ENCODE peak calls at places on chromosomes 11 and 22, in eight cellular contexts. J is ovary, C is tibial nerve, A is A549, Z is spleen, O is substantia nigra, X is coronary artery, I is upper lobe of right lung. T is an unnamed sample.

GRCh38 chr11:77505956-77506355 is 32.1 kb upstream of the PAK1 start:
- DNase-seq in J (no peak), Z (no peak), I (no peak), X (no peak), C (no peak), O (no peak), A (no peak), T (no peak)

GRCh38 chr11:8631395-8632110 is 37.5 kb upstream of the STK33 start:
- DNase-seq in Z (no peak), I (no peak), O (no peak), A (no peak), J (no peak), C (peak), X (no peak), T (no peak)

GRCh38 chr11:36750349-36750748 is 152.3 kb upstream of the RAG2 start:
- DNase-seq in X (no peak), Z (no peak), I (no peak), C (no peak), O (no peak), A (no peak), J (no peak), T (no peak)

GRCh38 chr11:58905716-58906547 is 33.4 kb upstream of the GLYATL1 start:
- DNase-seq in I (no peak), O (peak), Z (no peak), J (no peak), A (peak), C (peak), X (no peak), T (peak)

GRCh38 chr11:116822575-116822974 is 529 bp downstream of the APOA4 start:
- DNase-seq in X (no peak), Z (no peak), O (no peak), J (no peak), A (no peak), I (no peak), C (no peak), T (no peak)

GRCh38 chr11:48127521-48128183 is 89.0 kb upstream of the OR4B1 start:
- DNase-seq in X (no peak), O (no peak), A (no peak), C (no peak), J (no peak), Z (no peak), I (no peak), T (no peak)

GRCh38 chr22:49348631-49349030 is 479.0 kb downstream of the BRD1 start:
- DNase-seq in I (peak), O (no peak), X (no peak), J (no peak), Z (peak), C (no peak), A (no peak), T (no peak)

GRCh38 chr11:11482726-11483125 is 129.7 kb upstream of the CSNK2A3 start:
- DNase-seq in X (no peak), Z (no peak), O (no peak), A (no peak), C (no peak), J (no peak), I (no peak), T (no peak)

GRCh38 chr22:32546480-32546879 is 71.9 kb downstream of the FBXO7 start:
- DNase-seq in J (no peak), A (no peak), C (no peak), O (no peak), I (no peak), Z (no peak), X (no peak), T (no peak)

GRCh38 chr11:111372538-111372937 is 6.5 kb downstream of the POU2AF1 start:
- DNase-seq in O (no peak), J (no peak), X (no peak), Z (no peak), C (no peak), A (no peak), I (no peak), T (no peak)

GRCh38 chr11:111370902-111371578 is 8.0 kb downstream of the POU2AF1 start:
- DNase-seq in I (no peak), O (no peak), C (no peak), X (no peak), A (no peak), Z (no peak), J (no peak), T (no peak)

GRCh38 chr11:111368285-111368560 is 10.9 kb downstream of the POU2AF1 start:
- DNase-seq in C (no peak), J (no peak), Z (no peak), A (no peak), I (no peak), O (no peak), X (no peak), T (no peak)

GRCh38 chr11:111367411-111368284 is 11.4 kb downstream of the POU2AF1 start:
- DNase-seq in A (no peak), Z (no peak), I (no peak), C (no peak), J (no peak), X (no peak), O (no peak), T (no peak)

DNA sequence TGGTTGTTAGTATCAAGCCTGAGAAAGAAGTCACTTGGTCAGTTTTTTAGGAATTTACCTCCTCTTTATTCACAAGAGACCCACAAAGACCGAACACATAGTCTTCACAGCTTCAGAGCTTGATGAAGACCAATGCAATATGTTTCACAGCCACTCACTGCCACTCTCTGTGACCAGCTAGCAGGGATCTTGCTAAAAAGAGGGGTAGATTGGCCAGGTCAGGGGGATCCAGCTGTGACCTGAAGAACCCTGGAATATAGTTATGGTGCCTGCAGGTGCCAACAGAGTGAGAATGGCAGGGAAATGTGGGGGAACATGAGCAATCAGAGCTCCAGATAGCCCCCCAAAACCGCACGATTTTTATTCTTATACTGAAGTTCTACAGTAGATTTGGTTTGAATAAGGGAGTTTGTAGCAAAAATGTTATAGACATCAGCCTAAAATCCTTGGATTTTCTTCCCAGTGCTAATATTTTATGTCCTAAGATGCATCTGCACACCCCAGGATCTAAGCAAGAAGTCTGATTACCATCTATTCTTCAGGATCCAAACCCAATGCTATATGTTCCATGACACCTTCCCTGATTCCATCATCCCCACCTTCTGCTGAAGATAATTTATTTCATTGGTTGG is 8.7 kb downstream of the POU2AF1 start:
- DNase-seq in I (no peak), C (no peak), X (no peak), J (no peak), Z (no peak), O (no peak), A (no peak), T (no peak)
- H3K27ac ChIP-seq in I (no peak), C (no peak), X (no peak), J (no peak), Z (no peak), O (no peak), A (no peak), T (no peak)

GRCh38 chr22:46079861-46080821 is 70.2 kb upstream of the PPARA start:
- DNase-seq in I (peak), X (peak), C (peak), A (no peak), J (peak), Z (peak), O (peak), T (no peak)
- H3K27ac ChIP-seq in I (peak), X (peak), C (peak), A (peak), J (peak), Z (peak), O (peak), T (peak)

DNA sequence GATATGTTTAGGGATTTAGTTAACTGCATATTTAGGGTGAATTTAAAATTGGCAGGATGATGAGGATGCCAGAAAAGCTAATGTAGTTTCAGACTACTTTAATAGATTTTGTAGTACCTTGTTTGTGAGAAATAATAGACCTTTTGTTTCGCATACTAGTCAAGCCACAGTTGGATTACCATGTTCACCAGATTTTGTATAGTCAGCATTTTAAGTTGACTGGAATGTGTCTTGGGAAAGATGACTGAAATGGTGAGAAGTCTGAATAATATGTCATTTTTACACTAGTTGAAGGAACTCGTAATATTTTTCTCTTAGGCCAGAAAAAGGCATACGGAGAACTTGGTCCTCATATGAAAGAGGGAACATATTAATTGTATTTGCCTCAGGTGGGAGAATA is 23.4 kb downstream of the ATM start:
- DNase-seq in A (no peak), O (no peak), X (no peak), C (no peak), Z (no peak), I (no peak), J (no peak), T (no peak)
- H3K27ac ChIP-seq in A (no peak), O (no peak), X (no peak), C (no peak), Z (no peak), I (no peak), J (no peak), T (no peak)

GRCh38 chr11:93517041-93517440 is 26.1 kb downstream of the SMCO4 start:
- DNase-seq in A (no peak), Z (no peak), J (no peak), I (no peak), X (no peak), C (no peak), O (no peak), T (no peak)
- H3K27ac ChIP-seq in A (no peak), Z (no peak), J (no peak), I (no peak), X (no peak), C (no peak), O (no peak), T (no peak)

T was measured in epithelial cell of prostate.